ENCODE peak calls at places on chromosomes 5 and 9, in nine cellular contexts. L, K, O, Z, V, M, W, D and Q are unnamed samples.

GRCh38 chr5:31635446-31635845 is 3.5 kb upstream of the PDZD2 start:
- DNase-seq in L (no peak), K (no peak), O (no peak), Z (no peak), V (no peak), M (no peak), W (no peak), D (no peak), Q (no peak)

GRCh38 chr9:130414081-130414731 is 30.6 kb upstream of the ASS1 start:
- DNase-seq in L (no peak), K (no peak), O (no peak), Z (no peak), V (no peak), M (no peak), W (no peak), D (no peak), Q (no peak)

GRCh38 chr5:140240987-140241706 is 61.8 kb downstream of the PFDN1 start:
- DNase-seq in L (no peak), K (peak; percentile 66), O (peak; percentile 95), Z (peak; percentile 86), V (peak; percentile 95), M (peak; percentile 34), W (peak; percentile 69), D (peak; percentile 94), Q (peak; percentile 58)

GRCh38 chr5:74201334-74202081 is 439.0 kb downstream of the ENC1 start:
- DNase-seq in L (no peak), K (no peak), O (no peak), Z (peak; percentile 65), V (peak; percentile 41), M (no peak), W (no peak), D (peak; percentile 42), Q (no peak)

GRCh38 chr5:119070578-119070827 is 384 bp upstream of the DMXL1 start:
- DNase-seq in L (no peak), K (no peak), O (no peak), Z (no peak), V (peak; percentile 87), M (peak; percentile 48), W (no peak), D (no peak), Q (no peak)

GRCh38 chr5:130549884-130550552 is 615.0 kb downstream of the HINT1 start:
- DNase-seq in L (peak; percentile 45), K (no peak), O (peak; percentile 61), Z (peak; percentile 97), V (no peak), M (no peak), W (peak; percentile 66), D (peak; percentile 95), Q (no peak)

GRCh38 chr9:96500696-96501660 is 51.0 kb downstream of the HABP4 start:
- DNase-seq in L (no peak), K (no peak), O (no peak), Z (no peak), V (no peak), M (no peak), W (no peak), D (peak; percentile 27), Q (no peak)

GRCh38 chr5:42547894-42548293 is 124.7 kb downstream of the GHR start:
- DNase-seq in L (no peak), K (no peak), O (no peak), Z (no peak), V (no peak), M (no peak), W (no peak), D (no peak), Q (no peak)

DNA sequence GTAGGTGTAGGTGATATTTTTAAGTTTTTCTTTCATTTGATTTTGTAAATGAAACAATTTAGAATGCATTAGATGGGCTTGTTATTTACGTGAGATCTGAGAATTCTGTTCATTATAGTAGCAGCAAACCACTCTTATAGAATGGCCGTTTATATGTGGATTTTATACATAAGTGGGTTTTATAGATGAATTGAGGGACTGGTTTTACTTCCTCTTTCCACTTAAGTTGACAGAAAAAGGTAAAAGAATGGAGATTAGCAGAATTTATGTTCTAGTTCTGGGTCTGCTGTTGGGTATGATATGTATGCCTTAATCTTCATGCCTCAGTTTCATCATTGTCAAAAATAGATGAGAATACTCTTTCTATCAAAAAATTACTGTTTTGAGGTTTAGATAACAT is 5.6 kb downstream of the RMI1 start:
- DNase-seq in L (no peak), K (no peak), O (no peak), Z (no peak), V (no peak), M (no peak), W (no peak), D (no peak), Q (no peak)
- H3K27ac ChIP-seq in L (peak overlapping the region; percentile 54), K (no peak overlapping the region), O (no peak overlapping the region), Z (no peak overlapping the region), V (no peak overlapping the region), M (peak overlapping the region; percentile 29), W (peak overlapping the region; percentile 46), D (no peak overlapping the region), Q (no peak overlapping the region)

GRCh38 chr9:70145981-70146380 is 102.3 kb downstream of the MAMDC2 start:
- DNase-seq in L (no peak), K (no peak), O (no peak), Z (no peak), V (no peak), M (no peak), W (no peak), D (no peak), Q (no peak)
- H3K27ac ChIP-seq in L (no peak overlapping the region), K (no peak overlapping the region), O (no peak overlapping the region), Z (no peak overlapping the region), V (no peak overlapping the region), M (no peak overlapping the region), W (no peak overlapping the region), D (no peak overlapping the region), Q (no peak overlapping the region)

DNA sequence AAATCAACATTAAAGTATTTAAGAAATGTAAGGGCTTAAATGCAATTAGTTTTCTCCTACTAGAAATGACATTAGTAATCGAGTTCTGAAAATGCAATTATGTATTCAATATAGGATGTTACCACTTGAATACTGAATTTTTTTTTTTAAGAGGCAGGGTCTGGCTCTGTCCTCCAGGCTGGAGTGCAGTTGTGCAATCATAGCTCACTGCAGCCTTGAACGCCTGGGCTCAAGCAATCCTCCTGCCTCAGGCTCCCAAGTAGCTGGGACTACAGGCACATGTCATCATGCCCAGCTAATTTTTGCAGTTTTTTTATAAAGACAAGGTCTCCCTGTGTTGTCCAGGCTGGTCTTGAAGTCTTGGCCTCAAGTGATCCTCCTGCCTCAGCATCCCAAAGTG is 1.5 kb downstream of the CDC20B start:
- DNase-seq in L (no peak), K (no peak), O (no peak), Z (no peak), V (no peak), M (no peak), W (no peak), D (no peak), Q (no peak)
- H3K27ac ChIP-seq in L (no peak overlapping the region), K (no peak overlapping the region), O (no peak overlapping the region), Z (no peak overlapping the region), V (no peak overlapping the region), M (no peak overlapping the region), W (no peak overlapping the region), D (no peak overlapping the region), Q (no peak overlapping the region)

DNA sequence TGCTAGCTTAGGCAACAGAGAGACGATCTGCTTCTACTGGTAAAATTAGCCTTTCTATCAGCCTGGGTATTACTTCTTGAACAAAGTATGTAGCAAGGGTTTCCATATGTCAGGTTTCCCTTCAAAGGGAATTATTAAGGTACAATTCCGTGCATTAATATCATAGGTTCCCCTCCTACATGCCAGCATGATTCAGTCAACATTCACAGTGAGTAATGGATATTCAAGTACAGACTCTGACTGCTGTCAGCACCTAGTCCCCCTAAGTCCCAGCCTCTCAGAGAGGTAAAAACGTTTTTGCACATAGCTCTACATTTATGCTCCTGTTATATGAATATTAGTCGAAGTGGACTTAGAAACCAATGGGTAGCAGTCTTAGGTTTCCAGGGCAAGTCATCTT is 322.4 kb upstream of the CCNG1 start:
- DNase-seq in L (no peak), K (no peak), O (no peak), Z (peak; percentile 19), V (no peak), M (no peak), W (no peak), D (no peak), Q (no peak)
- H3K27ac ChIP-seq in L (no peak overlapping the region), K (no peak overlapping the region), O (no peak overlapping the region), Z (no peak overlapping the region), V (no peak overlapping the region), M (no peak overlapping the region), W (no peak overlapping the region), D (no peak overlapping the region), Q (no peak overlapping the region)

DNA sequence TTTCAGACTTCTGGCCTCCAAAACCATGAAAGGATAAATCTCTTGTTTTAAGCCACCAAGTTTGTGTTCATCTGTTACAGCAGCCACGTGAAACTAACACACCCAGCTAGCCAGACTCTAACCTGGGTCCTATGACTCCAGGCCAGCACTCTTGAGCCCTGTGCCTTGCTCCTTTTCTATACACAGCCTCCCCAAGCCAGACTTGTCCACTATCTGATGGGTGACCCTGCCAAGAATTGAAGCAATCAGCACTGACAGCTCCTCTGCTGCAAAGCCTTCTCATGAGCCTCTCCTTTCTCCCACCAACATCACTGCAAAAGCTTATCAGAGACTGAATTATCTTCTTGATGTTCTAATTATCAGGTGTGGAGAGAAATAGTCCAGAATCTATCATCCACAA is 41.4 kb downstream of the SIL1 start:
- DNase-seq in L (no peak), K (no peak), O (no peak), Z (no peak), V (no peak), M (no peak), W (no peak), D (no peak), Q (no peak)
- H3K27ac ChIP-seq in L (no peak overlapping the region), K (no peak overlapping the region), O (no peak overlapping the region), Z (no peak overlapping the region), V (no peak overlapping the region), M (no peak overlapping the region), W (no peak overlapping the region), D (no peak overlapping the region), Q (no peak overlapping the region)

DNA sequence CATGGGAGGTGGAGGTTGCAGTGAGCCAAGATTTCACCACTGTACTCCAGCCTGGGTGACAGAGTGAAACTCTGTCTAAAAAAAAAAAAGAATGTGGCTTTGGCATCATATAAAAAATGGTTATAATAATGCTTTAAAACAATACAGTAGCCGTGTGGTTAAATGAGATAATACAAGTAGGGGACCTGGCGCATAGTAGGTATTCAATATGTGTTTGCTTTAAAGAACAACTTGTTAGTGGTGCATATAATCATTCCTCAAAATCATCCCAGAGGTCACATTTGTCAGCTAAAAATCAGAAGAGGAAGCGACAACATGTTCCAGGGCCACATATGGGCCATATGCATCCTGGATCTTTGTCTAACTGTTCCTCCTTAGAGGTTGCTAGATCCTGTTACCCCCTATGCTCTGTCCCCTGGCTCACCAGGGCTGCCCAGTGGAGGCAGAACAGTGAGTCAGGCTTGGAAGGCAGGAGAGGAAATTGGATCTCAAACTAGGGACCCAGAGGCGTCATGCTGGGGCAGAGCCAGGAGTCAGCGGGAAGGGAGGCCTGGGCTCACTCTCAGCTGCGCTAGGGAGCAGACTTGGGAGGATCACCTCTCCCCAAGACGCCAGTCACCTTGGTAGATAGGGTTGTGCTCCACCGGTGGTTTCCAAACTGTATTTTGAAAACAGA is 27.7 kb downstream of the LHX6 start:
- DNase-seq in L (no peak), K (no peak), O (no peak), Z (no peak), V (no peak), M (no peak), W (no peak), D (peak; percentile 56), Q (no peak)
- H3K27ac ChIP-seq in L (no peak overlapping the region), K (no peak overlapping the region), O (no peak overlapping the region), Z (no peak overlapping the region), V (no peak overlapping the region), M (no peak overlapping the region), W (no peak overlapping the region), D (peak overlapping the region; percentile 12), Q (no peak overlapping the region)